ENCODE peak calls at places on chromosomes 16 and 17, in four cellular contexts. R is brain microvascular endothelial cell; U is cardiac muscle cell; X is CD8-positive, alpha-beta T cell. G is an unnamed sample.

GRCh38 chr16:19776565-19776964 is 58.5 kb downstream of the IQCK start:
- DNase-seq in X (no peak), R (no peak), U (no peak), G (no peak)

GRCh38 chr17:68195667-68196393 is 52.0 kb upstream of the AMZ2 start:
- DNase-seq in U (no peak), X (no peak), R (no peak), G (no peak)

GRCh38 chr17:76923491-76923890 is 55.3 kb downstream of the MGAT5B start:
- DNase-seq in X (no peak), U (no peak), R (no peak), G (no peak)

GRCh38 chr16:82033006-82033405 is 2.0 kb upstream of the HSD17B2 start:
- DNase-seq in U (no peak), R (no peak), X (no peak), G (no peak)

GRCh38 chr17:82105882-82106696 is 8.1 kb upstream of the FASN start:
- DNase-seq in X (peak; percentile 38), R (peak; percentile 25), U (peak; percentile 58), G (peak; percentile 92)

GRCh38 chr17:1484586-1485310 is 7.7 kb downstream of the MYO1C start:
- DNase-seq in R (no peak), U (peak; percentile 62), X (no peak), G (peak; percentile 78)

GRCh38 chr16:56747486-56748045 is 17.6 kb downstream of the NUP93 start:
- DNase-seq in X (no peak), U (no peak), R (no peak), G (no peak)

GRCh38 chr17:78952706-78953105 is 27.0 kb downstream of the LGALS3BP start:
- DNase-seq in U (no peak), X (no peak), R (no peak), G (no peak)

GRCh38 chr17:78014651-78015050 is 56.1 kb downstream of the TNRC6C start:
- DNase-seq in R (no peak), U (no peak), X (no peak), G (no peak)

GRCh38 chr16:81565633-81566032 is 121.0 kb downstream of the CMIP start:
- DNase-seq in X (no peak), R (no peak), U (no peak), G (no peak)

GRCh38 chr16:16036359-16036792 is 87.0 kb downstream of the ABCC1 start:
- DNase-seq in R (no peak), X (no peak), U (no peak), G (no peak)

GRCh38 chr17:16269658-16270057 is 52.6 kb downstream of the PIGL start:
- DNase-seq in R (peak; percentile 11), X (no peak), U (peak; percentile 58), G (no peak)

GRCh38 chr16:50438041-50438437 is 69.3 kb upstream of the BRD7 start:
- DNase-seq in X (no peak), U (no peak), R (no peak), G (no peak)

GRCh38 chr17:18225562-18226283 is at the start of gene LLGL1:
- DNase-seq in X (no peak), U (peak; percentile 12), R (no peak), G (no peak)

GRCh38 chr17:44159519-44160210 is 10.8 kb upstream of the ASB16 start:
- DNase-seq in U (peak; percentile 51), X (no peak), R (peak; percentile 35), G (no peak)

GRCh38 chr16:79066621-79067020 is 533.9 kb downstream of the MAF start:
- DNase-seq in X (no peak), U (no peak), R (no peak), G (no peak)

GRCh38 chr17:19771971-19772630 is 24.0 kb upstream of the ALDH3A1 start:
- DNase-seq in U (no peak), X (peak; percentile 6), R (no peak), G (no peak)

GRCh38 chr16:2420035-2420434 is 9.2 kb upstream of the CCNF start:
- DNase-seq in U (peak; percentile 6), X (no peak), R (no peak), G (no peak)

GRCh38 chr16:22887445-22887844 is 73.5 kb downstream of the HS3ST2 start:
- DNase-seq in R (no peak), U (no peak), X (no peak), G (no peak)

GRCh38 chr17:42573095-42573494 is 4.4 kb downstream of the PSMC3IP start:
- DNase-seq in R (no peak), X (no peak), U (no peak), G (no peak)

GRCh38 chr16:60811051-60811608 is 1225.1 kb downstream of the CDH8 start:
- DNase-seq in U (no peak), X (no peak), R (no peak), G (no peak)

GRCh38 chr17:78600181-78600651 is 23.0 kb upstream of the DNAH17 start:
- DNase-seq in R (no peak), U (peak; percentile 66), X (no peak), G (no peak)

GRCh38 chr17:51427259-51428255 is 167.2 kb downstream of the UTP18 start:
- DNase-seq in X (peak; percentile 39), U (no peak), R (no peak), G (peak; percentile 43)

GRCh38 chr16:48165961-48166578 is 10.3 kb upstream of the ABCC12 start:
- DNase-seq in R (peak; percentile 7), X (no peak), U (peak; percentile 14), G (no peak)

GRCh38 chr16:48161906-48162305 is 6.1 kb upstream of the ABCC12 start:
- DNase-seq in R (no peak), X (no peak), U (no peak), G (no peak)

GRCh38 chr16:48168089-48168488 is 12.3 kb upstream of the ABCC12 start:
- DNase-seq in X (no peak), R (no peak), U (no peak), G (no peak)

GRCh38 chr16:48162839-48163410 is 7.1 kb upstream of the ABCC12 start:
- DNase-seq in R (no peak), U (no peak), X (no peak), G (no peak)

GRCh38 chr16:48164907-48165715 is 9.3 kb upstream of the ABCC12 start:
- DNase-seq in U (peak; percentile 78), R (peak; percentile 75), X (peak; percentile 40), G (peak; percentile 83)
- TF ChIP-seq CTCF in U (peak; percentile 72), R (peak; percentile 89), X (peak; percentile 83), G (peak; percentile 95)

GRCh38 chr17:9824797-9825338 is 856 bp upstream of the GLP2R start:
- DNase-seq in X (no peak), U (no peak), R (no peak), G (no peak)

GRCh38 chr17:9833922-9834321 is 8.2 kb downstream of the GLP2R start:
- DNase-seq in X (no peak), U (no peak), R (no peak), G (no peak)

GRCh38 chr17:9828296-9829059 is 2.8 kb downstream of the GLP2R start:
- DNase-seq in R (no peak), U (peak; percentile 66), X (no peak), G (no peak)

GRCh38 chr17:9825751-9826150 is at the start of gene GLP2R:
- DNase-seq in R (no peak), U (no peak), X (no peak), G (no peak)

DNA sequence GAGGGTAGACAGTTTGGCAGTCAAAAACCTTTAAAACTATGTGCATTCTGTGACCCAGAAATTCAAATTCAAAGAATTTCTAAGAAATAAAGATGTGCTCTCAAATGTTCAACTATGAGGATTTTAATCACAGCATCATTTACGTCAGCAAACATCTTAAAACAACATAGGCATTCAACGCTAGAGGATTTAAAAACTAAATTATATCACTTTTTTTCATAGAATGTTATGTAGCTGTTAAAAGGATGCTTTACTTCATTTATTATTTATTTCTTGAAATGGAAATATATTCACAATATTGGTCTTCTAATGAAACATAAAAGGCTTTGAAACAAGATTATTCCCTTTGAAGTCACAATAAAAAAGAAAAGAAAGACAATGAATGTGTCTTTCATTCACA is 3.6 kb downstream of the GLP2R start:
- DNase-seq in U (no peak), R (no peak), X (no peak), G (no peak)
- TF ChIP-seq CTCF in U (no peak), R (no peak), X (no peak), G (no peak)

GRCh38 chr17:10055251-10055975 is 143.0 kb downstream of the GAS7 start:
- DNase-seq in X (no peak), R (no peak), U (no peak), G (no peak)
- TF ChIP-seq CTCF in X (no peak), R (no peak), U (no peak), G (no peak)

GRCh38 chr17:15236281-15237105 is 28.6 kb downstream of the PMP22 start:
- DNase-seq in R (no peak), U (peak; percentile 31), X (no peak), G (no peak)
- TF ChIP-seq CTCF in R (no peak), U (no peak), X (no peak), G (no peak)

DNA sequence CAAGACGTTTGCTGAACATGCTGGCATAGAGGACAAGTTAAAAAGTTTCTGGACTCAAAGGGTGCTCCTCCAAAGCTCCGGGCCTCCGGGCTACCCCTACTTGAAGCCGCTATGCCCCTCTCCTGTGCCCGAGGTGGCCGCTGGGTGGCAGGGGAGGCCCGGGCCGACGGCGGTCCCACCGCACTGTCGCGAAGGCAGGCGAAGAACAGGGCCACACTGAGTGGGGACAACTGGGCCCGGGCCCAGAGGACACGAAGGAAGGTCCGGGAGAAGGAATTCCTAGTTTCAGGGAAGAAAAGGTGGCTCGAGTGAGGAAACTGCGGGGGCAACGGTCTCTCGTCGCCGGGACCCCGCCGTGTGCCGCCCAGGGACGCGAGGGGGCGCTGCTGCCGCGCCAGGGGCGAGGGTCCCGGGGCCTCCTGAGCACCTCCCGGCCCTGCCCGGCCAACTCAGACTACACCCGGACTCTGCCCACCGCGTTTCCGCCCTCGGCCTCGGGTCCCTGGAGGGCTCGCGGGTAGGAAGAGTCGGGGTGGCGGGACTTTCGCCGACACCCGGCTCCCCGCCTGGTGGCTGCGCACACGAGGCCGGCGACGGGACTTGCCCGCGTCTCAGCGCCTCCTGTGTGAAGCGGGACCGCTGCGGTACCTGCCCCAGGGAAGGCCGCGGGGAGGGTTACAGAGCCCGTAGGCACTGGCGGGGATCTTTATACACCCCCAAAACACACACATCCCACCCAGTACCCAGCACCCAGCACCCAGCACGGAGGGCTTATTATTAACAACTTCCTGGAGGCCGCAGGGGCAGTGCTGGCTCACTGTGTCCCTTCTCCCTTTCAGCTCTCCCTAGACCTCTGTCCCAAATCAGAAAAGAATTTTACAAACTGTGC is 772 bp upstream of the CHCT1 start:
- DNase-seq in U (peak; percentile 73), X (peak; percentile 68), R (peak; percentile 25), G (peak; percentile 88)
- TF ChIP-seq CTCF in U (peak; percentile 92), X (peak; percentile 100), R (peak; percentile 95), G (peak; percentile 88)

G was measured in GM10248.